ENCODE peak calls at places on chromosomes 4 and X, in seven cellular contexts. E is HFF-Myc, W is esophagus squamous epithelium, X is heart right ventricle, Z is body of pancreas, J is GM20000, A is AG10803. P is an unnamed sample.
A peak's percentile ranks its signal among the peaks of the same experiment; 100 is the strongest.

GRCh38 chr4:109985993-109986640 is 73.4 kb downstream of the EGF start:
- DNase-seq in A (peak; percentile 74), X (no peak), J (no peak), E (no peak), W (no peak), Z (no peak), P (no peak)

GRCh38 chrX:48083706-48084105 is 12.3 kb upstream of the ZNF630 start:
- DNase-seq in J (no peak), A (no peak), Z (no peak), X (no peak), W (no peak), E (no peak), P (no peak)

GRCh38 chrX:113873056-113873455 is 710.8 kb upstream of the HTR2C start:
- DNase-seq in X (no peak), W (no peak), Z (no peak), J (no peak), E (no peak), A (no peak), P (no peak)

GRCh38 chr4:59553739-59554126 is 1646.4 kb upstream of the ADGRL3 start:
- DNase-seq in Z (no peak), E (no peak), X (no peak), J (no peak), W (no peak), A (peak; percentile 17), P (no peak)

GRCh38 chr4:2252530-2252924 is 9.4 kb downstream of the MXD4 start:
- DNase-seq in W (no peak), J (no peak), X (no peak), Z (peak; percentile 1), E (no peak), A (no peak), P (no peak)

GRCh38 chrX:2548731-2549423 is 48.1 kb upstream of the DHRSX start:
- DNase-seq in E (peak; percentile 12), Z (no peak), A (peak; percentile 10), J (no peak), W (no peak), X (no peak), P (no peak)

GRCh38 chr4:89539797-89540711 is 232.5 kb upstream of the GPRIN3 start:
- DNase-seq in X (no peak), A (no peak), W (no peak), J (no peak), E (peak; percentile 10), Z (no peak), P (no peak)

GRCh38 chr4:183318656-183319055 is 1.4 kb downstream of the CLDN22 start:
- DNase-seq in A (no peak), Z (no peak), X (no peak), E (no peak), J (no peak), W (no peak), P (no peak)

GRCh38 chr4:98746530-98746929 is 88.1 kb upstream of the TSPAN5 start:
- DNase-seq in W (no peak), A (no peak), Z (no peak), E (no peak), J (no peak), X (no peak), P (no peak)

GRCh38 chr4:175412161-175412560 is 399.9 kb downstream of the GPM6A start:
- DNase-seq in W (no peak), J (no peak), Z (no peak), A (peak; percentile 86), E (no peak), X (no peak), P (no peak)

GRCh38 chr4:3729885-3730226 is 36.3 kb upstream of the ADRA2C start:
- DNase-seq in X (no peak), W (no peak), Z (no peak), E (no peak), J (no peak), A (no peak), P (no peak)

GRCh38 chrX:38138157-38138556 is 82.5 kb downstream of the SRPX start:
- DNase-seq in W (no peak), E (no peak), X (no peak), A (no peak), Z (no peak), J (no peak), P (no peak)

GRCh38 chrX:94977562-94977961 is 1303.6 kb downstream of the FAM133A start:
- DNase-seq in E (no peak), X (no peak), W (no peak), A (no peak), Z (no peak), J (no peak), P (no peak)

GRCh38 chr4:108774809-108775530 is 12.1 kb upstream of the ETNPPL start:
- DNase-seq in Z (peak; percentile 84), X (peak; percentile 57), A (no peak), E (no peak), W (no peak), J (no peak), P (no peak)

GRCh38 chr4:37425857-37426256 is 181.3 kb downstream of the NWD2 start:
- DNase-seq in E (no peak), J (no peak), A (no peak), X (no peak), W (no peak), Z (no peak), P (no peak)

GRCh38 chrX:46626566-46626965 is 53.0 kb downstream of the CHST7 start:
- DNase-seq in J (no peak), Z (peak; percentile 39), E (no peak), W (no peak), X (no peak), A (no peak), P (peak; percentile 86)

GRCh38 chr4:138055890-138056289 is 186.3 kb downstream of the SLC7A11 start:
- DNase-seq in Z (no peak), E (no peak), J (no peak), A (peak; percentile 23), X (no peak), W (no peak), P (no peak)

GRCh38 chr4:169070895-169071218 is 60.8 kb upstream of the CBR4 start:
- DNase-seq in W (no peak), A (no peak), E (no peak), J (no peak), X (no peak), Z (peak; percentile 37), P (no peak)

GRCh38 chrX:132955710-132956109 is 2.7 kb downstream of the HS6ST2 start:
- DNase-seq in A (no peak), J (no peak), E (no peak), X (no peak), Z (no peak), W (no peak), P (no peak)

GRCh38 chr4:45347056-45347455 is 620.7 kb upstream of the GNPDA2 start:
- DNase-seq in W (no peak), A (no peak), J (no peak), Z (no peak), E (no peak), X (no peak), P (no peak)

GRCh38 chr4:76305971-76306881 is at the start of gene STBD1:
- DNase-seq in J (peak; percentile 49), A (peak; percentile 60), Z (peak; percentile 87), W (no peak), E (no peak), X (peak; percentile 74), P (no peak)

GRCh38 chrX:154731203-154731602 is 19.7 kb downstream of the GAB3 start:
- DNase-seq in W (no peak), E (no peak), J (no peak), X (no peak), Z (no peak), A (no peak), P (no peak)

GRCh38 chr4:46937493-46937892 is 28.4 kb upstream of the COX7B2 start:
- DNase-seq in E (no peak), J (peak; percentile 3), W (no peak), A (no peak), Z (no peak), X (no peak), P (no peak)

GRCh38 chr4:185096032-185096653 is 46.9 kb upstream of the SLC25A4 start:
- DNase-seq in Z (peak; percentile 70), X (peak; percentile 63), E (no peak), J (peak; percentile 50), A (peak; percentile 42), W (no peak), P (no peak)

GRCh38 chr4:185101354-185101890 is 41.6 kb upstream of the SLC25A4 start:
- DNase-seq in Z (no peak), X (no peak), E (no peak), W (no peak), A (no peak), J (no peak), P (no peak)

GRCh38 chr4:185099940-185100339 is 43.1 kb upstream of the SLC25A4 start:
- DNase-seq in E (no peak), X (no peak), Z (no peak), W (no peak), A (no peak), J (no peak), P (no peak)

GRCh38 chr4:185093573-185093972 is 49.5 kb upstream of the SLC25A4 start:
- DNase-seq in W (no peak), X (no peak), Z (no peak), J (no peak), E (no peak), A (no peak), P (no peak)

GRCh38 chr4:185099024-185099682 is 43.9 kb upstream of the SLC25A4 start:
- DNase-seq in E (no peak), W (no peak), J (no peak), Z (no peak), X (no peak), A (no peak), P (no peak)
- TF ChIP-seq CTCF in E (no peak), W (no peak), J (no peak), Z (no peak), X (peak; percentile 34), A (no peak), P (no peak)

GRCh38 chrX:25519258-25519657 is 503.5 kb upstream of the ARX start:
- DNase-seq in X (no peak), E (no peak), J (no peak), Z (no peak), A (no peak), W (no peak), P (no peak)

GRCh38 chrX:25524150-25524549 is 508.4 kb upstream of the ARX start:
- DNase-seq in J (no peak), E (no peak), W (no peak), X (no peak), Z (peak; percentile 2), A (peak; percentile 1), P (no peak)

GRCh38 chrX:25527596-25527995 is 511.8 kb upstream of the ARX start:
- DNase-seq in X (no peak), A (no peak), J (no peak), E (no peak), W (no peak), Z (no peak), P (no peak)

GRCh38 chrX:25523574-25523973 is 507.8 kb upstream of the ARX start:
- DNase-seq in X (peak; percentile 18), A (peak; percentile 7), W (no peak), Z (peak; percentile 5), J (peak; percentile 5), E (no peak), P (no peak)
- TF ChIP-seq CTCF in X (peak; percentile 48), A (no peak), W (no peak), Z (no peak), J (no peak), E (no peak), P (no peak)

GRCh38 chrX:12383196-12383595 is 244.9 kb downstream of the FRMPD4 start:
- DNase-seq in Z (no peak), J (no peak), A (no peak), W (no peak), E (no peak), X (no peak), P (no peak)
- TF ChIP-seq CTCF in Z (no peak), J (no peak), A (peak; percentile 20), W (no peak), E (peak; percentile 16), X (no peak), P (no peak)

GRCh38 chr4:52966781-52967180 is 104.7 kb downstream of the RASL11B start:
- DNase-seq in W (no peak), Z (no peak), A (peak; percentile 64), X (no peak), J (no peak), E (no peak), P (no peak)
- TF ChIP-seq CTCF in W (no peak), Z (no peak), A (no peak), X (no peak), J (no peak), E (no peak), P (no peak)